ENCODE peak calls at places on chromosome 9, in six cellular contexts. B is choroid plexus epithelial cell, O is AG04450, M is hepatocyte, R is endodermal cell, X is lower leg skin. H is an unnamed sample.
A peak's percentile ranks its signal among the peaks of the same experiment; 100 is the strongest.

GRCh38 chr9:7879551-7880245 is 80.1 kb upstream of the DMAC1 start:
- DNase-seq in B (no peak), O (no peak), M (no peak), R (peak; percentile 85), X (no peak), H (no peak)

GRCh38 chr9:106419737-106420136 is 443.2 kb upstream of the ZNF462 start:
- DNase-seq in B (no peak), O (no peak), M (peak; percentile 17), R (no peak), X (no peak), H (no peak)

GRCh38 chr9:77588319-77588937 is 59.7 kb downstream of the GNA14 start:
- DNase-seq in B (peak; percentile 69), O (peak; percentile 51), M (peak; percentile 59), R (peak; percentile 71), X (no peak), H (no peak)

GRCh38 chr9:77023726-77024125 is 4.3 kb downstream of the FOXB2 start:
- DNase-seq in B (no peak), O (no peak), M (no peak), R (no peak), X (no peak), H (no peak)

GRCh38 chr9:130287736-130288135 is 22.2 kb downstream of the HMCN2 start:
- DNase-seq in B (no peak), O (no peak), M (no peak), R (peak; percentile 27), X (no peak), H (no peak)

GRCh38 chr9:100027543-100027942 is 71.3 kb downstream of the ERP44 start:
- DNase-seq in B (peak; percentile 11), O (no peak), M (no peak), R (no peak), X (no peak), H (no peak)

GRCh38 chr9:113155911-113156559 is 5.2 kb downstream of the SLC31A2 start:
- DNase-seq in B (no peak), O (no peak), M (no peak), R (no peak), X (no peak), H (peak; percentile 12)

GRCh38 chr9:134544388-134545212 is 97.0 kb upstream of the COL5A1 start:
- DNase-seq in B (peak; percentile 70), O (no peak), M (peak; percentile 73), R (peak; percentile 91), X (no peak), H (no peak)

GRCh38 chr9:100064872-100065581 is 33.8 kb downstream of the ERP44 start:
- DNase-seq in B (peak; percentile 78), O (peak; percentile 44), M (no peak), R (no peak), X (no peak), H (no peak)

GRCh38 chr9:108219664-108220063 is 636.1 kb downstream of the ACTL7B start:
- DNase-seq in B (no peak), O (no peak), M (no peak), R (no peak), X (no peak), H (no peak)

GRCh38 chr9:37942616-37943328 is 38.8 kb upstream of the SLC25A51 start:
- DNase-seq in B (no peak), O (no peak), M (no peak), R (no peak), X (no peak), H (no peak)

GRCh38 chr9:79551999-79552398 is 19.8 kb upstream of the TLE4 start:
- DNase-seq in B (no peak), O (no peak), M (no peak), R (no peak), X (no peak), H (no peak)

GRCh38 chr9:21558627-21559401 is 76.7 kb upstream of the IFNE start:
- DNase-seq in B (peak; percentile 48), O (no peak), M (no peak), R (peak; percentile 71), X (no peak), H (no peak)

GRCh38 chr9:91758491-91758981 is 191.5 kb downstream of the ROR2 start:
- DNase-seq in B (peak; percentile 75), O (no peak), M (peak; percentile 71), R (peak; percentile 94), X (no peak), H (no peak)

GRCh38 chr9:135081264-135081660 is 6.2 kb upstream of the OLFM1 start:
- DNase-seq in B (no peak), O (no peak), M (no peak), R (no peak), X (peak; percentile 68), H (no peak)

GRCh38 chr9:123957731-123958130 is 27.8 kb upstream of the DENND1A start:
- DNase-seq in B (no peak), O (no peak), M (no peak), R (no peak), X (no peak), H (no peak)

GRCh38 chr9:13971415-13971814 is 342.5 kb downstream of the NFIB start:
- DNase-seq in B (no peak), O (no peak), M (no peak), R (no peak), X (no peak), H (no peak)

GRCh38 chr9:77816641-77817341 is 168.7 kb upstream of the GNA14 start:
- DNase-seq in B (peak; percentile 43), O (no peak), M (no peak), R (no peak), X (no peak), H (no peak)

GRCh38 chr9:125987420-125987819 is 240.2 kb downstream of the PBX3 start:
- DNase-seq in B (no peak), O (no peak), M (no peak), R (peak; percentile 38), X (peak; percentile 40), H (no peak)

GRCh38 chr9:14428781-14429230 is 114.9 kb upstream of the NFIB start:
- DNase-seq in B (peak; percentile 86), O (peak; percentile 44), M (peak; percentile 89), R (peak; percentile 94), X (peak; percentile 95), H (no peak)

GRCh38 chr9:3136999-3137675 is 293.2 kb upstream of the PUM3 start:
- DNase-seq in B (no peak), O (no peak), M (no peak), R (no peak), X (no peak), H (no peak)

GRCh38 chr9:107638922-107639321 is 149.4 kb upstream of the KLF4 start:
- DNase-seq in B (peak; percentile 62), O (no peak), M (peak; percentile 71), R (no peak), X (peak; percentile 94), H (no peak)

GRCh38 chr9:133978226-133979123 is 13.6 kb downstream of the VAV2 start:
- DNase-seq in B (no peak), O (no peak), M (no peak), R (no peak), X (no peak), H (no peak)

GRCh38 chr9:137456864-137457405 is 2.2 kb downstream of the NSMF start:
- DNase-seq in B (no peak), O (no peak), M (no peak), R (no peak), X (peak; percentile 85), H (no peak)
- H3K4me3 ChIP-seq in B (no peak overlapping the region), O (no peak overlapping the region), M (no peak overlapping the region), R (no peak overlapping the region), X (no peak overlapping the region), H (no peak overlapping the region)

GRCh38 chr9:16996901-16997491 is 126.5 kb upstream of the BNC2 start:
- DNase-seq in B (no peak), O (no peak), M (no peak), R (no peak), X (no peak), H (no peak)

GRCh38 chr9:16986441-16987387 is 116.2 kb upstream of the BNC2 start:
- DNase-seq in B (peak; percentile 72), O (peak; percentile 44), M (no peak), R (no peak), X (no peak), H (no peak)

DNA sequence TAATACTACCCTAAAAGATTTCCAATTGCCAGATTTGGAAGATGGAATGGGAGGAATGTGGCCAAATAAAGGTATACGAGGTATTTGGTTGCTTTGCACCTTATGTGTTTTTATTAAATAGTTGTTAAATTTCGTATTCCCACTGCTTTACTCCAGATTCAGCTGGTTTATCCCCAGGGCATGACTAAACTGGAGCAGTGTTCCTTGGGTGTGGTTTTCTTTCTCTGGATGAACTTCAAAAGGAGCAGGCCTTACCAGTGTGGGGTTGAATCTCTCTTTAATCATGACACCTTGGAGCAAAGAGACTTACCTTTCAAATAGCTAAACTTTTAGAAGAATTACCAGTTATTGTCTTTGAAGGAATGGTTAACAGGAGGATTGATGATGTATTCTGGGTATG is 121.7 kb upstream of the BNC2 start:
- DNase-seq in B (no peak), O (no peak), M (no peak), R (no peak), X (no peak), H (no peak)
- H3K4me3 ChIP-seq in B (no peak overlapping the region), O (no peak overlapping the region), M (no peak overlapping the region), R (no peak overlapping the region), X (no peak overlapping the region), H (no peak overlapping the region)

GRCh38 chr9:96854877-96855273 is 561 bp upstream of the ZNF782 start:
- DNase-seq in B (no peak), O (no peak), M (no peak), R (peak; percentile 55), X (no peak), H (no peak)

GRCh38 chr9:96858018-96858573 is 3.8 kb upstream of the ZNF782 start:
- DNase-seq in B (peak; percentile 78), O (no peak), M (peak; percentile 53), R (no peak), X (no peak), H (no peak)

GRCh38 chr9:96858670-96859069 is 4.4 kb upstream of the ZNF782 start:
- DNase-seq in B (peak; percentile 16), O (no peak), M (peak; percentile 15), R (no peak), X (no peak), H (no peak)

GRCh38 chr9:96856363-96857286 is 2.3 kb upstream of the ZNF782 start:
- DNase-seq in B (peak; percentile 85), O (peak; percentile 32), M (peak; percentile 89), R (peak; percentile 92), X (no peak), H (peak; percentile 33)

DNA sequence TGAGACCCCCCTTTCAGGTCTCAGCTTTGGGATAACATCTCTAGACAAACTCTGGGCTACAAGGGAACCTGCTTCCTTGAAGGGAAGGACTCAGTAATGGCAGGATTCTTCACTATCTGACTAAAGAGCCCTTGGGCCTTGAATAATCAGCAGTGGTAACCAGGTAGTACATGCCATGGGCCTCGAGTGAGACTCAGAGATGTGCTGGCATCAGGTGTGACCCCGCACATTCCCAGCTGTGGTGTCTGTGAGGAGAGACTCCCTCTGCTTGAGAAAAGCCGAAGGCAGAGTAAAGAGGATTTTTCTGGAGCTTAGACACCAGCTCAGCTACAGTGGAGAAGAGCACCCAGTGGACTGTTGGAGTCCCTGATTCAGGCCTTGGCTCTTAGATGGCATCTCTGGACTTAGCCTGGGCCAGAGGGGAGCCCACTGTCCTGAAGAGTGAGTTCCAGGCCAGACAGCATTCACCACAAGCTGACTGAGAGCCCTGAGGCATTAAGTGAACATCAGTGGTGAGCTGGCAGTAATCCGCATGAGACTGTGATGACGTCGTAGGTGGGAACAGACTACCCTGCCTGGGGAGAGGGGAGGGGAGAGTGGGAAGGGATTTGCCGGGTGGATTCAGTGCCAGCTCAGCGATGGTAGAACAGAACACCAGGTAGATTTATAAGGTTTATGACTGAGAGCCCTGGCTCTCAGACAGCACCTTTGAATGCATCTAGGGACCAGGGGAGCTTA is 5.3 kb upstream of the ZNF782 start:
- DNase-seq in B (peak; percentile 47), O (peak; percentile 15), M (peak; percentile 62), R (peak; percentile 70), X (no peak), H (no peak)
- H3K4me3 ChIP-seq in B (no peak overlapping the region), O (no peak overlapping the region), M (no peak overlapping the region), R (no peak overlapping the region), X (no peak overlapping the region), H (no peak overlapping the region)

GRCh38 chr9:34629492-34629809 is 585 bp upstream of the ARID3C start:
- DNase-seq in B (no peak), O (no peak), M (no peak), R (no peak), X (no peak), H (no peak)
- H3K4me3 ChIP-seq in B (no peak overlapping the region), O (no peak overlapping the region), M (no peak overlapping the region), R (peak overlapping the region; percentile 63), X (no peak overlapping the region), H (peak overlapping the region; percentile 49)

H was measured in effector memory CD4-positive, alpha-beta T cell.